ENCODE peak calls at places on chromosomes 4 and X, in six cellular contexts. W is PC-3, O is neural progenitor cell, R is MM.1S, J is HCT116, S is SK-N-SH. U is an unnamed sample. For H3K4me1, the result is how much of the 10 kb centered on the place peaks cover.

GRCh38 chrX:54358424-54359211 is 772 bp upstream of the WNK3 start:
- DNase-seq in S (peak), R (no peak), J (no peak), O (peak), W (no peak), U (peak)

GRCh38 chrX:46279214-46279924 is 265.9 kb downstream of the ZNF674 start:
- DNase-seq in W (no peak), R (no peak), S (no peak), J (no peak), O (no peak), U (peak)

GRCh38 chr4:26087108-26087507 is 173.1 kb downstream of the SMIM20 start:
- DNase-seq in W (no peak), O (no peak), R (no peak), J (no peak), S (no peak), U (no peak)

GRCh38 chr4:123559955-123560669 is 163.5 kb downstream of the SPRY1 start:
- DNase-seq in W (peak), S (no peak), J (no peak), R (no peak), O (no peak), U (peak)

GRCh38 chr4:187961171-187961570 is 34.4 kb upstream of the ZFP42 start:
- DNase-seq in R (no peak), O (no peak), W (no peak), S (no peak), J (no peak), U (no peak)

GRCh38 chr4:184039963-184040383 is 134.9 kb downstream of the STOX2 start:
- DNase-seq in J (no peak), W (no peak), O (peak), S (no peak), R (no peak), U (no peak)

GRCh38 chr4:99180367-99181169 is 36.5 kb upstream of the ADH4 start:
- DNase-seq in J (no peak), W (peak), R (no peak), S (no peak), O (no peak), U (peak)

GRCh38 chr4:2285665-2286381 is 23.9 kb upstream of the MXD4 start:
- DNase-seq in J (no peak), O (no peak), W (no peak), R (no peak), S (no peak), U (no peak)

GRCh38 chr4:150948710-150949109 is 66.4 kb downstream of the LRBA start:
- DNase-seq in R (no peak), W (no peak), O (no peak), S (no peak), J (no peak), U (no peak)

GRCh38 chr4:40333921-40334352 is 1.2 kb upstream of the CHRNA9 start:
- DNase-seq in J (peak), W (peak), R (no peak), O (no peak), S (peak), U (peak)

GRCh38 chr4:7588002-7588401 is 153.3 kb upstream of the PSAPL1 start:
- DNase-seq in O (no peak), R (no peak), J (no peak), W (no peak), S (no peak), U (no peak)

GRCh38 chrX:69027181-69028005 is 137.9 kb downstream of the PJA1 start:
- DNase-seq in S (no peak), O (no peak), R (no peak), W (peak), J (no peak), U (peak)

GRCh38 chr4:1565598-1566295 is 118.4 kb downstream of the FAM53A start:
- DNase-seq in O (no peak), W (no peak), J (no peak), R (no peak), S (no peak), U (no peak)

GRCh38 chrX:22389544-22390243 is 117.0 kb downstream of the CBLL2 start:
- DNase-seq in J (no peak), O (no peak), W (peak), S (no peak), R (no peak), U (peak)

GRCh38 chr4:123484291-123484926 is 87.8 kb downstream of the SPRY1 start:
- DNase-seq in R (no peak), W (peak), J (no peak), S (no peak), O (no peak), U (no peak)

GRCh38 chrX:47384502-47384901 is 14.1 kb downstream of the ZNF157 start:
- DNase-seq in J (peak), O (peak), R (peak), W (peak), S (peak), U (peak)

GRCh38 chr4:42555828-42556227 is 101.1 kb downstream of the ATP8A1 start:
- DNase-seq in J (no peak), S (no peak), W (peak), R (no peak), O (no peak), U (peak)

GRCh38 chrX:48626401-48627298 is 29.4 kb downstream of the WDR13 start:
- DNase-seq in R (no peak), S (no peak), O (no peak), J (no peak), W (peak), U (peak)

GRCh38 chrX:41824551-41824950 is 98.8 kb downstream of the CASK start:
- DNase-seq in S (no peak), J (peak), O (no peak), W (peak), R (no peak), U (peak)

DNA sequence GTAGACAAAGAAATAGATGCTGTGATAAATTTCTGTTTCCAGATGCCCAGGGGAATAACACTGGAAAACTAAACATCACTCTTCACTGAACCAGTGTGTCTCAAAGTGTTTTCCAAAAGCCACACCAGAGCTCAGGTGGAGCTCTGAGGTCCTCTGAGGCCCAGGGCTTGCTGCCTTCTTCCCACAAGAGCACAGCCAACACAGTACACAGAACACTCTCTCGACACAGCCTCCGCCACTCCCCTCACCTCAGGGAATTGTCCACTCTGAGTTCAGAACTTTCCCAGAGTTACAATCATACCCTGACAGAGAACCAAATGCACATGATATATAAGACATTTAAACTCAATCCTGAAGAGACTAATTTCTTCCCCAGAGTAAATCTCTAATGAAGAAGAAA is 3.1 kb downstream of the SETD7 start:
- DNase-seq in O (no peak), W (no peak), R (no peak), S (no peak), J (no peak), U (no peak)
- H3K4me1 ChIP-seq in O (under half), W (under half), R (under half), S (under half), J (under half), U (under half)

GRCh38 chrX:151488677-151489076 is 74.8 kb upstream of the PASD1 start:
- DNase-seq in R (no peak), J (peak), S (peak), O (peak), W (no peak), U (peak)
- TF ChIP-seq EZH2phosphoT487 in R (no peak), J (no peak), S (no peak), O (no peak), W (no peak), U (no peak)

GRCh38 chrX:27840881-27841280 is 33.1 kb downstream of the MAGEB10 start:
- DNase-seq in W (no peak), O (no peak), R (no peak), J (no peak), S (no peak), U (no peak)
- H3K9ac ChIP-seq in W (no peak), O (no peak), R (no peak), J (no peak), S (no peak), U (no peak)

GRCh38 chrX:147914609-147915008 is 2.9 kb downstream of the FMR1 start:
- DNase-seq in J (no peak), W (no peak), O (no peak), S (no peak), R (no peak), U (no peak)

GRCh38 chrX:147916375-147916968 is 4.8 kb downstream of the FMR1 start:
- DNase-seq in J (no peak), S (no peak), O (no peak), W (no peak), R (no peak), U (no peak)

GRCh38 chrX:147913570-147913969 is 1.9 kb downstream of the FMR1 start:
- DNase-seq in O (no peak), J (no peak), W (no peak), S (no peak), R (no peak), U (no peak)

GRCh38 chrX:147920161-147920666 is 8.5 kb downstream of the FMR1 start:
- DNase-seq in S (no peak), O (no peak), J (no peak), R (no peak), W (no peak), U (no peak)

DNA sequence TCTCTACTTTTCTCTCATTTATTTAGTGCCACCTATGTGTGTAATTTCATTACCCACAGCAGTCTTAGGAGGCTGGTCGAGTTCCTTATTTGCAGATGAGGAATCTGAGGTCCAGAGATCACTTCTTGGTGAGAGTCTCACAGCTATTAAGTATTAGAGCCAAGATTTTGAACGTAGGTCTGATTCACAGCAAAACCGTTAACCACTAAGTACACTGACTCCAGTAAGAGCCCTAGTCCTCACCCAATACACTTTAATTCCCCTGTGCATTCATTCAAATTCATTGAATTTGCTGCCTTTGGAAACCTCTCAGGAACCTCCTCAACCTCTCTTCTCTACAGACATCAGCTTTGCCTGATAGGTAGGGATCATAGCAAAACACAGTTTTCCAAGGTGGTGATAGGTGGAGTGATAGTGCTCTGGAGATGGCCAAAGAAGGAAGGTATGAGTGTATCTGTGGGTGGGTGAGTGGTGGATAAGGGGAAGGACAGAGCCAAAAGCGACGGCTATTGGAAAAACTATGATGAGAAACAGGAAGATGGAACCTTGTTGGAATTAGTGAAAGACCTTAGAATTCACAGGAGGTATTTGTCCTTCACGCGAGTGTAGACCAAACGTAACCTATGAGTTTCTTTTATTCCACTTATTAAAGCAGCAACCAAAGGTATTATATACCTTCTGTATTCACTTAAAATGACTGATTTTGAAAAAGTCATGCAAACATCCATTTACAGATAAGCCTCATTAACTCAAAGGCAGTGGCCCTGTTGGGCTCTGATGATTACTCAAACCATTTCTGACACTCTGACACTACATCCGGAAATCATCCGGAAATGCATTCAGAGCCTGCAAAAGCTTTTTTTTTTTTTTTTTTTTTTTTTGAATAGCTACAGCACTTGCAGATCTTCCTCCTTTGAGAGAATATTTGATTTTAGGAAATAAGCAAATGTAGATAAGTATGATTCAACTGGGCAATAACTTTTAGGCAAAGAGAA is 6.3 kb downstream of the FMR1 start:
- DNase-seq in R (no peak), O (no peak), J (no peak), W (no peak), S (no peak), U (peak)
- H3K4me1 ChIP-seq in R (under half), O (half or more), J (under half), W (under half), S (under half), U (under half)

DNA sequence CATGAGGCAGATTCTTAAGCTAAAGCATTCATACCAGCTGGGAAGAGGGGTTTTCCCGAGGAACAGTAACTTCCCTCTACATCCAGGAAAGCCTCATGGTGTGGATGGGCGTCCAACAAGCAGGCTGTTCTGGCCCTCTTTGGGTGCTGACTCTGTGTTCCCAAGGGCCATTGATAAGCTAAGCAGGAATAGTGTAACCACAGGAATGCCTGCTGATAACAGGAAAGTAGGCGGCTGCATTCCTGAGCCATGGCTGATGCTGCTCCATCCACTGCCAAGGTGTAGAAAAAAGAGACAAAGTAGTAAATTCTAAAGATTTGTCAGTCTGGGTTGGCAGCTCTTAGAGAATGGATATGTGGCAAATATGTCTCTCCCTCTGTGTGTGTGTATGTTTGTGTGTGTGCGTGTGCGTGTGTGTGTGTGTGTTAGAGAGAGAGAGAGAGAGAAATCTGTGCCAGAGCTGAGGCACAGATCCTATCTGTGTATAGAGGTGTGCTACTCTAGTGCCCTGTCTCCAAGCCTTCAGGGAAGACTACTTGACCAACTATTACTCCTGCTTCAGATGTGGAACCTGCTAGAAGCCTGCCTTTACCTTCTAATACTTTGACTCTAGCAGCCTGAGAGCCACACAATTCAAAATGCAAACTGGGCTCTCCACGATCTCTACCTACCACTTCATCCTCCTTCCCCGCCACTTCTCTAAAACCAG is 353.1 kb upstream of the NR3C2 start:
- DNase-seq in O (peak), W (peak), J (no peak), S (no peak), R (no peak), U (no peak)
- TF ChIP-seq EZH2phosphoT487 in O (no peak), W (no peak), J (no peak), S (no peak), R (no peak), U (no peak)

DNA sequence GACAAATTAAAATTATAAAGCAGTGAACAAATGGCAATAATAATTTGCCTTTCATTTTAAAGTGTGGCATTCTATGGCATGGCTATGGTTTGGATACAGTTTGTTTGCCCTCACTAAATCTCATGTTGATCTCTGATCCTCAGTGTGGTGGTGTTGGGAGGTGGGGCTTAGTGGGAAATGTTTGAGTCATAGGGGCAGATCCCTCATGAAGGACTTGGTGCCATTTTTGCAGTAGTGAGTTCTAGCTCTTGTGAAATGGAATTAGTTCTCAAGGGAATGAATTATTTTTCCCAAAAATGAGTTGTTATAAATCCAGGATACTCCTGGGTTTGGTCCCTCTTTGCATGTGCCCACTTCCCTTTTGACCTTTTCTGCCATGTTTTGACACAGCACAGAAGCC is 181.4 kb downstream of the AMELX start:
- DNase-seq in R (no peak), J (no peak), S (no peak), O (no peak), W (no peak), U (peak)
- H3K9ac ChIP-seq in R (no peak), J (no peak), S (no peak), O (no peak), W (no peak), U (no peak)

GRCh38 chr4:56689661-56690060 is 8.6 kb upstream of the HOPX start:
- DNase-seq in J (no peak), W (no peak), S (no peak), R (no peak), O (peak), U (no peak)
- H3K4me1 ChIP-seq in J (under half), W (under half), S (under half), R (under half), O (under half), U (under half)

DNA sequence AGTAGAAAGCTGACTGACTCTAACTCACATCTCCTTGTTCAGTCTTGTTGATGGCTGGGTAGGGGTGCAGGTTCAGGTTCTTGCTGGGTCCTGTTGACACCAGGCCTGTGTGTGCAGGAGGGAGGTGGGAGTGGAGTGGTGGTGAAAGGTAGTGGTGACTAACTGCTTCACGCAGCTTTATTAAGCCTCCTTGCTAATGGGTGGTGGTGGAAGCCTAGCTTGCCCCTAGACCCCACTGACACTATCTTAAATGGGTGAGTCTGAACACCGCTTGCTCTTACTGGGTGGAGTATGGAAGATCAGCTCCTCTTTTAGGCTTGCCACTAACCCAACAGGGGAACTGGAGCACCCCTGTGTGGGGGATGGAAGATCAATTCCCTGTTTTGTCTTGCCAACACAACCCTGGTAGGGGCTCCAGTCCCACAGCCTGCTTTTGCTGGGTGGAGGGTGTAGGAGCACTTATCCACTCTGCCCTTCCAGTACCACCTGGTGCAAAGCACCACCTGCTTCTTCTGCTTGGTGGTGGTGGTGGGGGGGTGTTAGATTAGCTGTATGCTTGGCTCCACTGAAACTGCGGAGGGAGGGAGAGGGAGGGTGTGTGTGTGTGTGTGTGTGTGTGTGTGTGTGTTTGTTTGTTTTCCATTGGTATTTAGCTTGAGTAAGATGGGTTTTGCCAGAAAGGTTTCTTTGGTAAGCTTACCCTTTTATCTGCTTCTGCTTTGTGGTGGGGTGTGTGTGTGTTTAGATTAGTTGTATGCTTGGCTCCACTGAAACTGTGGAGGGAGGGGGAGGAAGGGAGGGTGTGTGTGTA is 25.6 kb downstream of the KDM6A start:
- DNase-seq in J (no peak), R (peak), S (no peak), W (no peak), O (no peak), U (no peak)
- TF ChIP-seq EZH2phosphoT487 in J (no peak), R (no peak), S (no peak), W (no peak), O (no peak), U (no peak)

DNA sequence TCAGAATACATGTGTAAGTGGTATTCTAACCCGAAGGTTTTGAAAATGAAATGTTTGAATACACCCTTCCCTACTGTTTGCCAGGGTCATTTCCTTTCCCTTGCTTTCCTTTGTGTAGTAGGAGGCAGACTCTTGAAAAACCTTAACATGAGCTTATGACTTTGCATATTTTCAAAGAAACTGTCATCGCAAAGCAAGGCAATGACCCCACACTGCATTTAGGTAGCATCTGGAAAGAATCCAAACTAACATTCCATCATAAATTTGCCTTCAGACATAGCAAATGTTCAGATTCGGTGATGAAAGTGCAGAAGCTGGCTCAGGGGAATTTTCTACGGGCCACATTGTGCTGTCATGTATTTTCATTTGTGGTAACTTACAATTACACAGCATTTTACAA is 32.3 kb downstream of the SH2D1A start:
- DNase-seq in J (no peak), O (no peak), W (no peak), R (no peak), S (no peak), U (no peak)
- H3K9ac ChIP-seq in J (no peak), O (no peak), W (no peak), R (no peak), S (no peak), U (no peak)

U was measured in GM23248.